ENCODE peak calls at places on chromosome 17, in nine cellular contexts. M is NB4; L is CD4-positive, alpha-beta T cell; B is HS-5; V is NCI-H345; Q is GM23248; P is stimulated activated naive B cell treated with anti-CD40 and anti-IgM and Interleukin-4, amounts not matched to agents 10 μg/mL and 1 μg/mL and 100 μg/mL, for 72 hours; C is EH; I is A549. R is an unnamed sample.

GRCh38 chr17:78868391-78868790 is 27.8 kb upstream of the USP36 start:
- DNase-seq in I (no peak), V (no peak), C (peak; percentile 85), L (no peak), B (no peak), Q (peak; percentile 85), M (no peak), P (no peak), R (no peak)

GRCh38 chr17:15503731-15504130 is 36.3 kb upstream of the CDRT4 start:
- DNase-seq in M (no peak), C (no peak), P (no peak), I (no peak), V (no peak), B (no peak), Q (no peak), L (no peak), R (no peak)

GRCh38 chr17:6648181-6648580 is 3.2 kb downstream of the MED31 start:
- DNase-seq in Q (peak; percentile 45), L (no peak), I (peak; percentile 60), V (no peak), C (no peak), M (peak; percentile 42), P (no peak), B (no peak), R (no peak)

GRCh38 chr17:36507266-36507665 is 20.8 kb downstream of the ZNHIT3 start:
- DNase-seq in I (no peak), L (no peak), V (no peak), B (no peak), C (no peak), M (no peak), Q (no peak), P (no peak), R (no peak)

GRCh38 chr17:69431835-69432234 is 17.3 kb downstream of the MAP2K6 start:
- DNase-seq in C (no peak), I (no peak), L (no peak), M (no peak), Q (no peak), B (no peak), V (no peak), P (no peak), R (no peak)

GRCh38 chr17:35560703-35561102 is at the start of gene SLFN14:
- DNase-seq in C (no peak), B (no peak), P (no peak), I (no peak), L (no peak), Q (no peak), V (no peak), M (no peak), R (no peak)

GRCh38 chr17:4500188-4500565 is 1.5 kb downstream of the SPNS2 start:
- DNase-seq in V (no peak), Q (no peak), P (no peak), I (no peak), L (no peak), B (no peak), M (peak; percentile 50), C (no peak), R (no peak)

GRCh38 chr17:66717680-66718079 is 117.2 kb upstream of the CACNG5 start:
- DNase-seq in V (peak; percentile 13), C (no peak), P (peak; percentile 45), M (peak; percentile 31), B (no peak), L (no peak), Q (no peak), I (no peak), R (no peak)

GRCh38 chr17:45118691-45119090 is 13.6 kb downstream of the PLCD3 start:
- DNase-seq in C (no peak), B (no peak), I (no peak), L (no peak), Q (no peak), M (no peak), P (no peak), V (no peak), R (no peak)

GRCh38 chr17:82767041-82767754 is 15.3 kb downstream of the TBCD start:
- DNase-seq in I (peak; percentile 57), V (no peak), L (no peak), P (no peak), M (peak; percentile 70), Q (peak; percentile 67), B (no peak), C (peak; percentile 49), R (peak; percentile 31)

GRCh38 chr17:81073967-81074366 is 39.0 kb downstream of the BAIAP2 start:
- DNase-seq in I (no peak), M (peak; percentile 46), Q (no peak), C (no peak), L (no peak), V (no peak), B (no peak), P (no peak), R (no peak)

GRCh38 chr17:29560306-29560705 is 6.5 kb downstream of the ABHD15 start:
- DNase-seq in Q (no peak), I (no peak), B (no peak), P (no peak), V (no peak), M (peak; percentile 54), L (no peak), C (no peak), R (no peak)

GRCh38 chr17:44901323-44901965 is 2.2 kb upstream of the EFTUD2 start:
- DNase-seq in L (no peak), P (no peak), C (peak; percentile 86), V (no peak), Q (peak; percentile 83), M (no peak), I (peak; percentile 62), B (no peak), R (no peak)

GRCh38 chr17:185445-186138 is 4.1 kb upstream of the DOC2B start:
- DNase-seq in P (no peak), C (no peak), Q (no peak), M (no peak), I (no peak), V (no peak), B (no peak), L (no peak), R (no peak)

GRCh38 chr17:15516150-15516549 is 47.1 kb downstream of the TVP23C start:
- DNase-seq in B (peak; percentile 9), M (no peak), C (peak; percentile 67), Q (peak; percentile 56), I (no peak), L (no peak), P (no peak), V (no peak), R (no peak)

GRCh38 chr17:21358682-21359482 is 17.3 kb upstream of the KCNJ12 start:
- DNase-seq in C (peak; percentile 35), Q (peak; percentile 75), I (peak; percentile 53), P (no peak), L (no peak), V (no peak), M (no peak), B (no peak), R (no peak)

GRCh38 chr17:57940653-57941329 is 14.4 kb downstream of the CUEDC1 start:
- DNase-seq in V (peak; percentile 74), C (no peak), B (no peak), M (no peak), L (no peak), P (no peak), I (no peak), Q (no peak), R (peak; percentile 78)

GRCh38 chr17:13786000-13786598 is 184.4 kb upstream of the HS3ST3A1 start:
- DNase-seq in B (no peak), I (no peak), Q (peak; percentile 74), L (no peak), P (no peak), C (peak; percentile 58), M (no peak), V (no peak), R (no peak)

GRCh38 chr17:76091526-76092285 is 11.9 kb downstream of the EXOC7 start:
- DNase-seq in I (no peak), Q (no peak), C (no peak), B (no peak), V (no peak), M (no peak), P (no peak), L (no peak), R (no peak)

GRCh38 chr17:13346996-13347762 is 254.6 kb downstream of the HS3ST3A1 start:
- DNase-seq in I (peak; percentile 79), C (peak; percentile 97), V (no peak), L (no peak), B (peak; percentile 98), P (no peak), Q (peak; percentile 98), M (peak; percentile 81), R (no peak)

GRCh38 chr17:79785900-79786810 is 8.2 kb downstream of the CBX2 start:
- DNase-seq in C (no peak), V (no peak), L (no peak), M (no peak), B (no peak), Q (no peak), P (no peak), I (no peak), R (no peak)

R was measured in NCI-H2029.